ENCODE peak calls at places on chromosome 3, in four cellular contexts. One of them, this sample, is unnamed.

GRCh38 chr3:31423522-31423921 is 109.2 kb upstream of the STT3B start:
- DNase-seq in mammary epithelial cell: peak
- DNase-seq in fibroblast of lung: peak
- DNase-seq in mesenchymal stem cell: peak
- DNase-seq in this sample: no peak

GRCh38 chr3:126529585-126530170 is 5.7 kb downstream of the CHST13 start:
- DNase-seq in mammary epithelial cell: no peak
- DNase-seq in fibroblast of lung: no peak
- DNase-seq in mesenchymal stem cell: no peak
- DNase-seq in this sample: no peak

GRCh38 chr3:76028816-76029215 is 243.5 kb upstream of the ZNF717 start:
- DNase-seq in mammary epithelial cell: no peak
- DNase-seq in fibroblast of lung: peak
- DNase-seq in mesenchymal stem cell: no peak
- DNase-seq in this sample: no peak

GRCh38 chr3:184284696-184285095 is 8.9 kb downstream of the ECE2 start:
- DNase-seq in mammary epithelial cell: peak
- DNase-seq in fibroblast of lung: peak
- DNase-seq in mesenchymal stem cell: peak
- DNase-seq in this sample: peak

GRCh38 chr3:66208189-66208588 is 12.6 kb upstream of the SLC25A26 start:
- DNase-seq in mammary epithelial cell: no peak
- DNase-seq in fibroblast of lung: no peak
- DNase-seq in mesenchymal stem cell: no peak
- DNase-seq in this sample: no peak

GRCh38 chr3:111829023-111829422 is 30.0 kb upstream of the PHLDB2 start:
- DNase-seq in mammary epithelial cell: no peak
- DNase-seq in fibroblast of lung: no peak
- DNase-seq in mesenchymal stem cell: no peak
- DNase-seq in this sample: no peak

GRCh38 chr3:63142681-63143080 is 135.4 kb upstream of the SYNPR start:
- DNase-seq in mammary epithelial cell: no peak
- DNase-seq in fibroblast of lung: no peak
- DNase-seq in mesenchymal stem cell: no peak
- DNase-seq in this sample: no peak

GRCh38 chr3:13069495-13069894 is 3.7 kb downstream of the IQSEC1 start:
- DNase-seq in mammary epithelial cell: no peak
- DNase-seq in fibroblast of lung: no peak
- DNase-seq in mesenchymal stem cell: no peak
- DNase-seq in this sample: no peak

DNA sequence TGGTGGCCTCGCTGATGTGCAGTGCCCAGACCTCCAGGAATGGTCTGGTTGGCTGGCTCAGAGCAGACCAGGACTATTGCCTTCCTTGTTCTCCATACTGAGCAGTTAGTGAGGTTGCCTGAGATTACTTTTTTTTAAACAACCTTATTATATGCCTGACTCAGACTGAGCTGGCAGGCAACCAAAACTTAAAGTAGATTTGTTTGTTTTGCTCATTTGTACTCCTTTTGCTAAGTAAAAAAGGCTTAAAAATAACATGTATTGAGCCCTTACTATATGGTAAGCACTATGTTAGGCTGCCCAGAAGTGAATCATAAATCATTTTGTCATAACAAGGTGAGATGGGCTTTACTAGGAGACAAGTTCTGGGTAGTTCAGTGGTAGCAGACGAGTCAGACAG is 92.4 kb downstream of the GHSR start:
- DNase-seq in mammary epithelial cell: peak
- DNase-seq in fibroblast of lung: peak
- DNase-seq in mesenchymal stem cell: peak
- DNase-seq in this sample: peak
- H3K4me2 ChIP-seq in mammary epithelial cell: no peak
- H3K4me2 ChIP-seq in fibroblast of lung: no peak
- H3K4me2 ChIP-seq in mesenchymal stem cell: no peak
- H3K4me2 ChIP-seq in this sample: no peak

DNA sequence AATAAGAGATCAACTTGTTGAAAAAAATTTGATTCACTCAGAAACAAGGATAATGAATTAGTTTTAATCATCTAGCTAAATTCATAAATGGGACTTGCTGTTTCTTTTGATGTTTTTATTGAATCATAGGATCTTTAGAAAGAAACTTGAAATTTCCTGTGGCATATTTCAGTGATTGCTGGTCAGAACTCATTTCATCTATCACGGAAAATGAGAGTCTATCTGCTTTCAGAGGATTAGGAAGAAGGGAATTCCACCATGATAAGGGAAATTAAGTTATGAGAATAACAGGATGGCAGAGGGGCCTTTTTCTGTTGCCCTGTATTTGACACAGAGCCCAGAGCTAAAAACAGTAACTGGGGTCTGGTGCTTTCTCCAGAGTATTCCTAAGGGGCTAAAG is 44.9 kb upstream of the CCNL1 start:
- DNase-seq in mammary epithelial cell: no peak
- DNase-seq in fibroblast of lung: no peak
- DNase-seq in mesenchymal stem cell: no peak
- DNase-seq in this sample: peak
- H3K4me2 ChIP-seq in mammary epithelial cell: no peak
- H3K4me2 ChIP-seq in fibroblast of lung: no peak
- H3K4me2 ChIP-seq in mesenchymal stem cell: no peak
- H3K4me2 ChIP-seq in this sample: peak

GRCh38 chr3:55164876-55165275 is 237.0 kb upstream of the LRTM1 start:
- DNase-seq in mammary epithelial cell: no peak
- DNase-seq in fibroblast of lung: no peak
- DNase-seq in mesenchymal stem cell: peak
- DNase-seq in this sample: no peak
- H3K4me2 ChIP-seq in mammary epithelial cell: no peak
- H3K4me2 ChIP-seq in fibroblast of lung: peak
- H3K4me2 ChIP-seq in mesenchymal stem cell: no peak
- H3K4me2 ChIP-seq in this sample: no peak

DNA sequence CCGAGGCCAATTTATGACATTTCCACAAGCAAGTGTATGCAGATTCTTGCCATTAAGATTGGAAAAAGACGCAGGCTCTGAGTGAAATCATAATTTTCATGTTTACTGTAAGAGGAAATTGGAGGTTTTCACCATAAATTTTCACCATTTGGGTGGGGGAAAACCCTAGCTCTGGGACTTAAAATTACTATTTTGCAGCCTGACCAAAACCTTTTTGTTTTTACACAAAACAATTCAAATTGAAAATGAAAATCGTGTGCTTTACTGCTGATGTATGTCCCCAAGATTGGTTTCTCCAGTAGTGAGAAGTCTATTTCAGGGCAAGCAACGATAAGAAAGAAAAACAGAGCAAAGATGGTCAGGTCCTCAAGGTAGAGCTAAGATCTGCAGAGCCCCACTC is 282.5 kb downstream of the FOXP1 start:
- DNase-seq in mammary epithelial cell: no peak
- DNase-seq in fibroblast of lung: no peak
- DNase-seq in mesenchymal stem cell: no peak
- DNase-seq in this sample: no peak
- H3K4me2 ChIP-seq in mammary epithelial cell: no peak
- H3K4me2 ChIP-seq in fibroblast of lung: no peak
- H3K4me2 ChIP-seq in mesenchymal stem cell: no peak
- H3K4me2 ChIP-seq in this sample: no peak

DNA sequence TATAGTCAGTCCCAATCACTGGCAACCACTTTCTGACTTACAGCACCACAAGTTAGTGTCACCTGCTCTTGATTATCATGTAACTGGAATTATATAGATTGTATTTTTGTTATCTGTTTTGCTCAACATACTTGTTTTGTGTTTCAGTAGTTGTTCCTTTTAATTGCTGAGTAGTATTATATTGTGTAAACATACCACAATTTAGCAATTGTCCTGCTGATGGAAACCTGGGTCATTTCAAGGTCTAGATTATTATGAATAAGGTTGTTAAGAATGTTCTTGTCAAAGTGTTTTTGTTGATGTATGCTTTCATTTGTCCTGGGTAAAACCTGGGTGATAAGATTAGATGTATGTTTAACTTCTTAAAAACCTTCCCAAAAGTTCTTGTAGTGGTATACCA is 82.1 kb upstream of the MELTF start:
- DNase-seq in mammary epithelial cell: no peak
- DNase-seq in fibroblast of lung: no peak
- DNase-seq in mesenchymal stem cell: no peak
- DNase-seq in this sample: no peak
- H3K4me2 ChIP-seq in mammary epithelial cell: no peak
- H3K4me2 ChIP-seq in fibroblast of lung: no peak
- H3K4me2 ChIP-seq in mesenchymal stem cell: no peak
- H3K4me2 ChIP-seq in this sample: no peak